ENCODE peak calls at places on chromosomes 2 and 18, in seven cellular contexts. T is tibial nerve; I is coronary artery; J is CD8-positive, alpha-beta T cell; M is upper lobe of right lung; U is Peyer's patch; E is lung. V is an unnamed sample.

GRCh38 chr2:20052229-20052871 is 922 bp upstream of the LAPTM4A start:
- DNase-seq in T (no peak), I (no peak), J (no peak), M (no peak), U (no peak), E (no peak), V (no peak)

GRCh38 chr2:220708366-220708765 is 863.7 kb downstream of the EPHA4 start:
- DNase-seq in T (no peak), I (no peak), J (no peak), M (no peak), U (no peak), E (no peak), V (no peak)

GRCh38 chr2:20170646-20171250 is 54.2 kb downstream of the SDC1 start:
- DNase-seq in T (no peak), I (peak), J (no peak), M (peak), U (no peak), E (no peak), V (no peak)

GRCh38 chr2:211745295-211746097 is 793.1 kb downstream of the ERBB4 start:
- DNase-seq in T (peak), I (no peak), J (no peak), M (no peak), U (no peak), E (peak), V (no peak)

GRCh38 chr18:58997811-58998337 is 133.2 kb downstream of the ZNF532 start:
- DNase-seq in T (no peak), I (no peak), J (no peak), M (no peak), U (no peak), E (no peak), V (no peak)

GRCh38 chr18:13369353-13369752 is 150.8 kb downstream of the LDLRAD4 start:
- DNase-seq in T (no peak), I (peak), J (no peak), M (peak), U (no peak), E (no peak), V (no peak)

GRCh38 chr2:240482141-240482540 is 46.7 kb downstream of the GPC1 start:
- DNase-seq in T (no peak), I (peak), J (no peak), M (peak), U (no peak), E (peak), V (no peak)

GRCh38 chr2:37671013-37671815 is at the start of gene CDC42EP3:
- DNase-seq in T (peak), I (peak), J (peak), M (peak), U (peak), E (peak), V (peak)

GRCh38 chr2:893311-893710 is 57.3 kb upstream of the SNTG2 start:
- DNase-seq in T (no peak), I (peak), J (no peak), M (no peak), U (no peak), E (peak), V (no peak)

GRCh38 chr2:191259001-191259400 is 13.8 kb downstream of the MYO1B start:
- DNase-seq in T (no peak), I (no peak), J (no peak), M (no peak), U (no peak), E (no peak), V (no peak)

GRCh38 chr2:28419003-28419704 is 26.5 kb downstream of the FOSL2 start:
- DNase-seq in T (no peak), I (no peak), J (no peak), M (no peak), U (no peak), E (no peak), V (no peak)

GRCh38 chr2:238884812-238885408 is 37.0 kb downstream of the TWIST2 start:
- DNase-seq in T (no peak), I (no peak), J (no peak), M (no peak), U (no peak), E (no peak), V (no peak)

GRCh38 chr2:39512434-39512935 is 75.4 kb upstream of the MAP4K3 start:
- DNase-seq in T (no peak), I (no peak), J (no peak), M (no peak), U (no peak), E (peak), V (no peak)

GRCh38 chr2:33478968-33479691 is 2.7 kb downstream of the RASGRP3 start:
- DNase-seq in T (no peak), I (no peak), J (no peak), M (no peak), U (peak), E (no peak), V (no peak)

GRCh38 chr2:238163494-238164198 is 4.9 kb downstream of the ERFE start:
- DNase-seq in T (no peak), I (no peak), J (no peak), M (peak), U (no peak), E (no peak), V (no peak)

GRCh38 chr2:171814174-171814573 is 79.9 kb downstream of the SLC25A12 start:
- DNase-seq in T (no peak), I (no peak), J (no peak), M (no peak), U (no peak), E (no peak), V (no peak)

GRCh38 chr2:129755786-129756185 is 223.7 kb upstream of the RAB6C start:
- DNase-seq in T (no peak), I (no peak), J (no peak), M (no peak), U (no peak), E (no peak), V (no peak)

GRCh38 chr2:69965756-69966447 is 4.5 kb upstream of the ASPRV1 start:
- DNase-seq in T (no peak), I (no peak), J (no peak), M (no peak), U (no peak), E (no peak), V (no peak)

GRCh38 chr2:170436077-170436943 is 258.4 kb downstream of the MYO3B start:
- DNase-seq in T (no peak), I (no peak), J (no peak), M (no peak), U (no peak), E (no peak), V (no peak)

GRCh38 chr18:57749604-57749970 is 53.5 kb downstream of the ATP8B1 start:
- DNase-seq in T (no peak), I (no peak), J (no peak), M (no peak), U (no peak), E (no peak), V (no peak)

GRCh38 chr18:32278148-32278799 is 88.4 kb downstream of the MEP1B start:
- DNase-seq in T (no peak), I (no peak), J (no peak), M (no peak), U (no peak), E (no peak), V (no peak)

GRCh38 chr18:22432672-22433137 is 15.0 kb upstream of the CTAGE1 start:
- DNase-seq in T (peak), I (peak), J (no peak), M (no peak), U (peak), E (peak), V (no peak)

GRCh38 chr2:131126436-131126835 is 21.3 kb downstream of the PLEKHB2 start:
- DNase-seq in T (no peak), I (no peak), J (no peak), M (no peak), U (no peak), E (no peak), V (no peak)

GRCh38 chr2:46521215-46521683 is 41.9 kb downstream of the TMEM247 start:
- DNase-seq in T (peak), I (peak), J (no peak), M (no peak), U (no peak), E (peak), V (no peak)

GRCh38 chr2:81747481-81748070 is 1443.0 kb upstream of the LRRTM1 start:
- DNase-seq in T (no peak), I (no peak), J (no peak), M (no peak), U (no peak), E (no peak), V (no peak)

GRCh38 chr2:199975297-199975895 is 20.0 kb downstream of the MAIP1 start:
- DNase-seq in T (no peak), I (no peak), J (no peak), M (no peak), U (no peak), E (no peak), V (no peak)

GRCh38 chr18:44697315-44697714 is 16.6 kb downstream of the SETBP1 start:
- DNase-seq in T (no peak), I (no peak), J (no peak), M (no peak), U (no peak), E (no peak), V (no peak)

GRCh38 chr18:44700652-44701051 is 20.0 kb downstream of the SETBP1 start:
- DNase-seq in T (no peak), I (no peak), J (no peak), M (no peak), U (no peak), E (no peak), V (no peak)

GRCh38 chr18:44699571-44700261 is 19.0 kb downstream of the SETBP1 start:
- DNase-seq in T (no peak), I (no peak), J (no peak), M (no peak), U (no peak), E (no peak), V (no peak)

GRCh38 chr18:44696892-44697291 is 16.2 kb downstream of the SETBP1 start:
- DNase-seq in T (no peak), I (no peak), J (no peak), M (no peak), U (no peak), E (no peak), V (no peak)

GRCh38 chr18:44698518-44698917 is 17.8 kb downstream of the SETBP1 start:
- DNase-seq in T (no peak), I (no peak), J (no peak), M (no peak), U (no peak), E (no peak), V (no peak)
- H3K27ac ChIP-seq in T (no peak), I (no peak), J (no peak), M (no peak), U (no peak), E (no peak), V (no peak)

GRCh38 chr2:84963323-84963691 is 7.7 kb upstream of the KCMF1 start:
- DNase-seq in T (no peak), I (no peak), J (no peak), M (no peak), U (no peak), E (no peak), V (no peak)
- H3K27ac ChIP-seq in T (no peak), I (no peak), J (no peak), M (no peak), U (no peak), E (no peak), V (peak)

DNA sequence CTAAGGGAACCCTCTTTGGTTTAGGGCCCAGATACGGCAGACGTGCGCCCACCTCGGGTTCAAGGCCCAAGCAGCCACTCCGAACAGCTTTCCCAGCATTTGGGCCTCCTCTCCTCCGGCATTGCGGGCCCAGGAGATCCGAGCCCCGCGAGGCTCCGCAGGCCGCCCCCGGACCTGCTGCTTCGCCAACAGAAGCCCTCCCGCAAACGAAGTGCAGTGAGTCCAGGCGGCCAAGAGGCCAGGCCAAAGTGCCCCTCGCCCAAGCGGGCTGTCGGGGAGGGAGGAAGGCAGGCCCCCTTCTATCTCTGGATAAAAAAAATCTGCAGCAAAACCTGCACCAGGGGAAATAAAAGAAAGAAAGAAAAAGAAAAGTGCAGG is 6.0 kb downstream of the EN1 start:
- DNase-seq in T (no peak), I (no peak), J (no peak), M (no peak), U (no peak), E (no peak), V (no peak)
- H3K27ac ChIP-seq in T (no peak), I (no peak), J (no peak), M (no peak), U (no peak), E (no peak), V (no peak)

GRCh38 chr2:8837795-8838140 is 355 bp upstream of the KIDINS220 start:
- DNase-seq in T (no peak), I (no peak), J (no peak), M (no peak), U (no peak), E (peak), V (no peak)
- H3K27ac ChIP-seq in T (no peak), I (no peak), J (no peak), M (no peak), U (peak), E (peak), V (no peak)

GRCh38 chr2:10977003-10977402 is 65.3 kb downstream of the KCNF1 start:
- DNase-seq in T (no peak), I (no peak), J (no peak), M (peak), U (no peak), E (no peak), V (no peak)

GRCh38 chr2:10980886-10981425 is 69.2 kb downstream of the KCNF1 start:
- DNase-seq in T (no peak), I (no peak), J (no peak), M (no peak), U (no peak), E (no peak), V (no peak)

GRCh38 chr2:10980071-10980470 is 68.3 kb downstream of the KCNF1 start:
- DNase-seq in T (no peak), I (no peak), J (no peak), M (no peak), U (no peak), E (no peak), V (no peak)

GRCh38 chr2:10977636-10978035 is 65.9 kb downstream of the KCNF1 start:
- DNase-seq in T (no peak), I (no peak), J (no peak), M (no peak), U (no peak), E (no peak), V (no peak)

DNA sequence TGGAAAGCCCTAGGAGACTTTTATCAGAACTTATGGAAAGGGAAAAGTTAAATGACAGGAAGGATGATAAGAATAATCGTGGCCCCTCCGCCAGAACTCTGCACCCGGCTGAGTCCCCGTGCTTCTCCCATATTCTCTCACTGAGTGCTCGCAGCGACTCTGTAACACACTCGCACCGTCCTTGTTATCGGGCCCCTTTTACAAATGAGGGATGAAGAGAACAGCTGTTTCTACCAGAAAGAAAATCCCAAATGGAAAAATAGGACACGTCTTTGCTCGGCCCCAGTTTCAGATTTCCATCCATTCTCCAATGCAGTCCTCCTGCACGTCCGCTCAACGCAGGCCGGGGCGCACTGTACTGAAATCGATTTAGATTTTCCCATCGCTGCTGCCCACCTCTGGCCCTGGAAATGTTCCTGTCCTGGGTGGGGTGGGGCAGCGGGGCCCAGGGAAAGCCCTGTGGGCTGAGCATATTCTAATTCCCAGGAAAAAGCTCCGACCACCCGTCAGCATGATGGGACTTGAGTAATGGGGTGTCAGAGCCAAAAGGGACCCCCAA is 66.5 kb downstream of the KCNF1 start:
- DNase-seq in T (no peak), I (no peak), J (no peak), M (no peak), U (no peak), E (no peak), V (no peak)
- H3K27ac ChIP-seq in T (no peak), I (no peak), J (no peak), M (no peak), U (no peak), E (no peak), V (no peak)

GRCh38 chr2:180656455-180656847 is 324.0 kb upstream of the UBE2E3 start:
- DNase-seq in T (no peak), I (no peak), J (no peak), M (no peak), U (no peak), E (no peak), V (no peak)
- H3K27ac ChIP-seq in T (no peak), I (no peak), J (no peak), M (no peak), U (no peak), E (no peak), V (no peak)

V was measured in CD4-positive, alpha-beta memory T cell.